ENCODE peak calls at places on chromosomes 7 and 10, in four cellular contexts. B, Z, I and R are unnamed samples.
A peak's percentile ranks its signal among the peaks of the same experiment; 100 is the strongest.

GRCh38 chr10:5546891-5547683 is 22.3 kb downstream of the CALML3 start:
- DNase-seq in B (peak; percentile 67), I (no peak), Z (peak; percentile 63), R (no peak)

GRCh38 chr10:81978238-81978637 is 103.2 kb downstream of the NRG3 start:
- DNase-seq in B (no peak), Z (peak; percentile 42), I (peak; percentile 21), R (no peak)

GRCh38 chr7:131633342-131633843 is 77.0 kb upstream of the PODXL start:
- DNase-seq in B (peak; percentile 74), I (no peak), Z (peak; percentile 56), R (no peak)

GRCh38 chr7:82443801-82444219 is 233 bp upstream of the CACNA2D1 start:
- DNase-seq in B (peak; percentile 91), Z (peak; percentile 88), I (no peak), R (no peak)

GRCh38 chr10:133167693-133168616 is 7.9 kb downstream of the KNDC1 start:
- DNase-seq in I (no peak), B (no peak), Z (no peak), R (no peak)

GRCh38 chr7:89104748-89105685 is 309.5 kb upstream of the TEX47 start:
- DNase-seq in Z (no peak), B (no peak), I (no peak), R (no peak)

GRCh38 chr10:131514454-131514853 is 202.9 kb upstream of the TCERG1L start:
- DNase-seq in Z (no peak), B (no peak), I (peak; percentile 14), R (no peak)

GRCh38 chr10:13885238-13885990 is 298.6 kb downstream of the PRPF18 start:
- DNase-seq in Z (no peak), B (no peak), I (no peak), R (no peak)

GRCh38 chr10:3874988-3875841 is 90.2 kb upstream of the KLF6 start:
- DNase-seq in I (no peak), B (no peak), Z (no peak), R (no peak)

GRCh38 chr7:1646957-1647891 is 22.9 kb upstream of the ELFN1 start:
- DNase-seq in I (no peak), B (no peak), Z (no peak), R (no peak)

GRCh38 chr10:91613411-91614253 is 19.2 kb downstream of the PPP1R3C start:
- DNase-seq in I (no peak), Z (peak; percentile 88), B (peak; percentile 98), R (peak; percentile 77)

GRCh38 chr7:1590476-1590875 is 20.6 kb upstream of the PSMG3 start:
- DNase-seq in B (no peak), Z (no peak), I (no peak), R (no peak)

GRCh38 chr10:29542723-29543122 is 92.0 kb downstream of the SVIL start:
- DNase-seq in Z (no peak), I (no peak), B (no peak), R (no peak)

GRCh38 chr7:22597845-22598244 is 97.9 kb upstream of the STEAP1B start:
- DNase-seq in I (no peak), B (peak; percentile 90), Z (peak; percentile 75), R (peak; percentile 48)

GRCh38 chr10:58347967-58348366 is 13.2 kb downstream of the UBE2D1 start:
- DNase-seq in Z (no peak), B (no peak), I (no peak), R (no peak)

GRCh38 chr10:46084321-46085165 is 38.5 kb upstream of the MSMB start:
- DNase-seq in B (no peak), I (no peak), Z (no peak), R (no peak)

GRCh38 chr10:80596391-80597257 is 58.9 kb downstream of the SH2D4B start:
- DNase-seq in I (peak; percentile 83), Z (peak; percentile 38), B (peak; percentile 46), R (peak; percentile 15)

GRCh38 chr7:105016083-105017075 is 2.4 kb downstream of the KMT2E start:
- DNase-seq in Z (peak; percentile 47), I (no peak), B (peak; percentile 65), R (no peak)

GRCh38 chr10:119111968-119112515 is 8.1 kb downstream of the DENND10 start:
- DNase-seq in I (no peak), Z (no peak), B (peak; percentile 82), R (no peak)
- H3K9me1 ChIP-seq in I (no peaks in the 10 kb centered on the region), Z (no peaks in the 10 kb centered on the region), B (no peaks in the 10 kb centered on the region), R (no peaks in the 10 kb centered on the region)

DNA sequence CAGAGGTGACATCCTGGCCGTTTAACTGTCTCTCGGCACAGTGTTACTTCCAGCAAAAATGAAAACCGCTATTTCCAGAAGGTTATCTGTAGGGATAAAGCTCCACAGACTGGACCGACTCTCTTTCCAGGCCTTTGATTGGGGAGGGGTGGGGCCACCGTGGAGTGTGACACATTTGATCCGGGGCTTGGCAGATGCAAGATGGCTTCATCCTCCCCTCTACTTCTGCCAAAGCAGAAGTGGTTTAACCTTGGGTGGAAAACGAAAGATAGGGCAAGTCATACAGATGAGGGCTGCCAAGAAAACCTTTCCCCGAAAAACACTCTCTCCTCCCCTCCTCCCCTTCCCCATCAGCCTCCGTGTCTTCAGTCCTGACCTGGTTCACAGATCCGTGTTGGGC is 139.7 kb upstream of the SH2B2 start:
- DNase-seq in B (peak; percentile 54), Z (no peak), I (no peak), R (no peak)
- H3K9me1 ChIP-seq in B (no peaks in the 10 kb centered on the region), Z (no peaks in the 10 kb centered on the region), I (no peaks in the 10 kb centered on the region), R (no peaks in the 10 kb centered on the region)

DNA sequence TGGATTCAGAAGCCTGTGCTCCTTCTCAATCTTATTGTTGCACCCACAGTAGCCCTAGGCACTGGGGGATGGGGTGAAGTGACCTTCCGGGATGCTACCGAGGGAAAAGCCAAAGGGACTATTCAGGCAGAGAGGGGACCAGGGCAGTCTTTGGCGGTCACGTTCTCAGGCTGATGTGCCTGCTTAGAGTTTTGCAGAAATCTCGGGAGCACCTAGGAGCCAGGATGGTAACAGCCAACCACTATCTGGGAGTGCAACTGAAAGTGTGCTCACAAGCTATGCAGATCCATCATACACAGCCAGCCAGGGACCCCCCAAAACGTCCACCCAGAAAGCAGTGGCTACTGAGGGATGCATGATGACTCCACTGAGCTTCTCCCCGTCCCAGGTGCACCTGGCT is 52.4 kb downstream of the CXCL12 start:
- DNase-seq in B (no peak), Z (no peak), I (no peak), R (no peak)
- H3K9me1 ChIP-seq in B (peaks cover 6% of the 10 kb centered on the region), Z (no peaks in the 10 kb centered on the region), I (no peaks in the 10 kb centered on the region), R (no peaks in the 10 kb centered on the region)

DNA sequence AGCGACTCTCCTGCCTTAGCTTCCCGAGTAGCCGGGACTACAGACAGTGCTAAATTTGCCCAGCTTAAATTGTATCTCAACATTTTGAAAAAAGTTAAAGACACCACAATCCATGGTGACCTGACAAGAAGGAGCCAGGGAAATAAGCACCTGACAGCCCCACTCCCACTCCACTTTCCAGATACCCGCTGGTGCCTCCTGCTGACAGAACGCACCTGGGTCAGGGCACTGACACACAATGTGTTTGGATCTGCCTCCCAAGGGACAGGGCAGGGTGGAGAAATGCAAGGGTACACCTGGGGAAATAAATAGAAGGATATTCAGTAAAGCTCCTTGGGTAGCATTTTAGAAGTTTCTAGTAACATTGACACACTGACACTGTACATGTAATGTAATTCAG is 58.9 kb upstream of the OPN4 start:
- DNase-seq in B (no peak), Z (no peak), I (no peak), R (no peak)
- H3K9me1 ChIP-seq in B (peaks cover 2% of the 10 kb centered on the region), Z (no peaks in the 10 kb centered on the region), I (no peaks in the 10 kb centered on the region), R (no peaks in the 10 kb centered on the region)

GRCh38 chr10:107803541-107803940 is 639.0 kb upstream of the SORCS1 start:
- DNase-seq in I (no peak), B (no peak), Z (no peak), R (no peak)
- H3K9me1 ChIP-seq in I (no peaks in the 10 kb centered on the region), B (no peaks in the 10 kb centered on the region), Z (no peaks in the 10 kb centered on the region), R (no peaks in the 10 kb centered on the region)

GRCh38 chr7:76291346-76292205 is 10.9 kb upstream of the HSPB1 start:
- DNase-seq in Z (peak; percentile 99), B (peak; percentile 99), I (peak; percentile 91), R (peak; percentile 96)
- H3K9me1 ChIP-seq in Z (no peaks in the 10 kb centered on the region), B (peaks cover 17% of the 10 kb centered on the region), I (no peaks in the 10 kb centered on the region), R (no peaks in the 10 kb centered on the region)